ENCODE peak calls at places on chromosome 17, in seven cellular contexts. One of them, this sample, is unnamed.

GRCh38 chr17:50028207-50029120 is 27.4 kb upstream of the ITGA3 start:
- DNase-seq in naive thymus-derived CD8-positive, alpha-beta T cell: no peak
- DNase-seq in astrocyte of the hippocampus: peak
- DNase-seq in heart right ventricle: no peak
- DNase-seq in vagina: no peak
- DNase-seq in Caki2: peak
- DNase-seq in mucosa of gallbladder: peak
- DNase-seq in this sample: no peak

GRCh38 chr17:82592289-82592683 is 56.0 kb downstream of the WDR45B start:
- DNase-seq in naive thymus-derived CD8-positive, alpha-beta T cell: no peak
- DNase-seq in astrocyte of the hippocampus: no peak
- DNase-seq in heart right ventricle: no peak
- DNase-seq in vagina: no peak
- DNase-seq in Caki2: no peak
- DNase-seq in mucosa of gallbladder: no peak
- DNase-seq in this sample: peak

GRCh38 chr17:18257747-18258355 is 687 bp downstream of the FLII start:
- DNase-seq in naive thymus-derived CD8-positive, alpha-beta T cell: no peak
- DNase-seq in astrocyte of the hippocampus: peak
- DNase-seq in heart right ventricle: peak
- DNase-seq in vagina: no peak
- DNase-seq in Caki2: peak
- DNase-seq in mucosa of gallbladder: peak
- DNase-seq in this sample: peak

GRCh38 chr17:20092292-20092867 is 83.2 kb downstream of the SPECC1 start:
- DNase-seq in naive thymus-derived CD8-positive, alpha-beta T cell: no peak
- DNase-seq in astrocyte of the hippocampus: peak
- DNase-seq in heart right ventricle: no peak
- DNase-seq in vagina: no peak
- DNase-seq in Caki2: peak
- DNase-seq in mucosa of gallbladder: no peak
- DNase-seq in this sample: no peak

GRCh38 chr17:81651692-81652091 is 4.7 kb downstream of the PDE6G start:
- DNase-seq in naive thymus-derived CD8-positive, alpha-beta T cell: no peak
- DNase-seq in astrocyte of the hippocampus: peak
- DNase-seq in heart right ventricle: no peak
- DNase-seq in vagina: no peak
- DNase-seq in Caki2: peak
- DNase-seq in mucosa of gallbladder: peak
- DNase-seq in this sample: no peak

GRCh38 chr17:55448681-55449080 is 27.0 kb upstream of the MMD start:
- DNase-seq in naive thymus-derived CD8-positive, alpha-beta T cell: no peak
- DNase-seq in astrocyte of the hippocampus: no peak
- DNase-seq in heart right ventricle: no peak
- DNase-seq in vagina: no peak
- DNase-seq in Caki2: no peak
- DNase-seq in mucosa of gallbladder: no peak
- DNase-seq in this sample: no peak

GRCh38 chr17:1107777-1108559 is 71.8 kb downstream of the ABR start:
- DNase-seq in naive thymus-derived CD8-positive, alpha-beta T cell: peak
- DNase-seq in astrocyte of the hippocampus: no peak
- DNase-seq in heart right ventricle: peak
- DNase-seq in vagina: no peak
- DNase-seq in Caki2: no peak
- DNase-seq in mucosa of gallbladder: peak
- DNase-seq in this sample: no peak

GRCh38 chr17:40949406-40949805 is 12.0 kb upstream of the KRT23 start:
- DNase-seq in naive thymus-derived CD8-positive, alpha-beta T cell: no peak
- DNase-seq in astrocyte of the hippocampus: peak
- DNase-seq in heart right ventricle: no peak
- DNase-seq in vagina: no peak
- DNase-seq in Caki2: no peak
- DNase-seq in mucosa of gallbladder: no peak
- DNase-seq in this sample: no peak

GRCh38 chr17:57493171-57493570 is 236.8 kb downstream of the MSI2 start:
- DNase-seq in naive thymus-derived CD8-positive, alpha-beta T cell: no peak
- DNase-seq in astrocyte of the hippocampus: no peak
- DNase-seq in heart right ventricle: no peak
- DNase-seq in vagina: no peak
- DNase-seq in Caki2: no peak
- DNase-seq in mucosa of gallbladder: no peak
- DNase-seq in this sample: no peak